ENCODE peak calls at places on chromosome 6, in seven cellular contexts. One of them, this sample, is unnamed.

GRCh38 chr6:168087436-168088160 is 8.6 kb upstream of the FRMD1 start:
- DNase-seq in NCI-H1694 treated with DMSO at 0.1 percent for 48 hours: no peak
- DNase-seq in bronchial epithelial cell: no peak
- DNase-seq in NCI-H345: no peak
- DNase-seq in WTC11: no peak
- DNase-seq in type B pancreatic cell: no peak
- DNase-seq in HEK293T: no peak
- DNase-seq in this sample: no peak

GRCh38 chr6:39816744-39817143 is 24.6 kb downstream of the DAAM2 start:
- DNase-seq in NCI-H1694 treated with DMSO at 0.1 percent for 48 hours: no peak
- DNase-seq in bronchial epithelial cell: no peak
- DNase-seq in NCI-H345: no peak
- DNase-seq in WTC11: no peak
- DNase-seq in type B pancreatic cell: no peak
- DNase-seq in HEK293T: no peak
- DNase-seq in this sample: no peak

GRCh38 chr6:135093578-135093977 is 39.0 kb upstream of the HBS1L start:
- DNase-seq in NCI-H1694 treated with DMSO at 0.1 percent for 48 hours: no peak
- DNase-seq in bronchial epithelial cell: no peak
- DNase-seq in NCI-H345: no peak
- DNase-seq in WTC11: no peak
- DNase-seq in type B pancreatic cell: no peak
- DNase-seq in HEK293T: no peak
- DNase-seq in this sample: no peak

GRCh38 chr6:153511896-153512496 is 380.9 kb upstream of the RGS17 start:
- DNase-seq in NCI-H1694 treated with DMSO at 0.1 percent for 48 hours: no peak
- DNase-seq in bronchial epithelial cell: peak; percentile 35
- DNase-seq in NCI-H345: no peak
- DNase-seq in WTC11: no peak
- DNase-seq in type B pancreatic cell: no peak
- DNase-seq in HEK293T: peak; percentile 52
- DNase-seq in this sample: no peak

GRCh38 chr6:54010340-54011276 is 100.6 kb upstream of the MLIP start:
- DNase-seq in NCI-H1694 treated with DMSO at 0.1 percent for 48 hours: no peak
- DNase-seq in bronchial epithelial cell: no peak
- DNase-seq in NCI-H345: no peak
- DNase-seq in WTC11: no peak
- DNase-seq in type B pancreatic cell: no peak
- DNase-seq in HEK293T: no peak
- DNase-seq in this sample: no peak

GRCh38 chr6:52575490-52575868 is 1.4 kb downstream of the TRAM2 start:
- DNase-seq in NCI-H1694 treated with DMSO at 0.1 percent for 48 hours: no peak
- DNase-seq in bronchial epithelial cell: no peak
- DNase-seq in NCI-H345: no peak
- DNase-seq in WTC11: no peak
- DNase-seq in type B pancreatic cell: no peak
- DNase-seq in HEK293T: no peak
- DNase-seq in this sample: no peak

GRCh38 chr6:164377348-164377747 is 932.1 kb downstream of the C6orf118 start:
- DNase-seq in NCI-H1694 treated with DMSO at 0.1 percent for 48 hours: no peak
- DNase-seq in bronchial epithelial cell: no peak
- DNase-seq in NCI-H345: no peak
- DNase-seq in WTC11: no peak
- DNase-seq in type B pancreatic cell: no peak
- DNase-seq in HEK293T: no peak
- DNase-seq in this sample: no peak

GRCh38 chr6:1995521-1996110 is 249.8 kb downstream of the GMDS start:
- DNase-seq in NCI-H1694 treated with DMSO at 0.1 percent for 48 hours: no peak
- DNase-seq in bronchial epithelial cell: no peak
- DNase-seq in NCI-H345: no peak
- DNase-seq in WTC11: no peak
- DNase-seq in type B pancreatic cell: no peak
- DNase-seq in HEK293T: peak; percentile 31
- DNase-seq in this sample: no peak

This sample was measured in epithelial cell of prostate.